ENCODE peak calls at places on chromosomes 6 and 20, in four cellular contexts. S, T, E and C are unnamed samples.

GRCh38 chr6:33061987-33062386 is 11.5 kb downstream of the HLA-DPA1 start:
- DNase-seq in S (peak; percentile 4), T (no peak), E (no peak), C (no peak)

GRCh38 chr20:62122659-62123449 is 579 bp downstream of the LSM14B start:
- DNase-seq in S (peak; percentile 80), T (peak; percentile 35), E (no peak), C (peak; percentile 72)

GRCh38 chr20:48012401-48012974 is 227.2 kb upstream of the SULF2 start:
- DNase-seq in S (peak; percentile 20), T (peak; percentile 89), E (no peak), C (no peak)

GRCh38 chr6:34334796-34335416 is 57.6 kb downstream of the NUDT3 start:
- DNase-seq in S (no peak), T (no peak), E (no peak), C (peak; percentile 9)

GRCh38 chr20:61752576-61752975 is 313.1 kb downstream of the TAF4 start:
- DNase-seq in S (no peak), T (no peak), E (no peak), C (no peak)

GRCh38 chr6:54135665-54136370 is 24.6 kb downstream of the MLIP start:
- DNase-seq in S (no peak), T (peak; percentile 6), E (no peak), C (peak; percentile 24)

GRCh38 chr6:119608994-119609393 is 259.4 kb upstream of the MAN1A1 start:
- DNase-seq in S (no peak), T (no peak), E (no peak), C (no peak)

GRCh38 chr6:118500130-118501015 is 47.7 kb upstream of the PLN start:
- DNase-seq in S (peak; percentile 44), T (no peak), E (no peak), C (no peak)

GRCh38 chr6:151806757-151807512 is 547 bp upstream of the ESR1 start:
- DNase-seq in S (no peak), T (no peak), E (no peak), C (no peak)

GRCh38 chr20:48841861-48842529 is 14.2 kb upstream of the PREX1 start:
- DNase-seq in S (no peak), T (peak; percentile 59), E (no peak), C (no peak)

GRCh38 chr20:50720582-50720981 is 10.8 kb upstream of the PARD6B start:
- DNase-seq in S (no peak), T (no peak), E (no peak), C (no peak)

GRCh38 chr6:2480267-2480966 is 235.0 kb upstream of the GMDS start:
- DNase-seq in S (no peak), T (no peak), E (no peak), C (no peak)

GRCh38 chr6:165974817-165975216 is 192.8 kb downstream of the TBXT start:
- DNase-seq in S (no peak), T (no peak), E (no peak), C (no peak)

GRCh38 chr6:105849741-105850140 is 236.4 kb upstream of the PRDM1 start:
- DNase-seq in S (no peak), T (no peak), E (no peak), C (no peak)

GRCh38 chr6:106547961-106548453 is 81.3 kb downstream of the RTN4IP1 start:
- DNase-seq in S (peak; percentile 71), T (peak; percentile 94), E (no peak), C (peak; percentile 35)

GRCh38 chr6:41939091-41939847 is 2.3 kb downstream of the CCND3 start:
- DNase-seq in S (no peak), T (no peak), E (no peak), C (peak; percentile 32)

GRCh38 chr20:44008806-44009678 is 94.4 kb downstream of the TOX2 start:
- DNase-seq in S (no peak), T (peak; percentile 28), E (no peak), C (no peak)

GRCh38 chr6:25698631-25699030 is 46.6 kb downstream of the SCGN start:
- DNase-seq in S (peak; percentile 20), T (no peak), E (no peak), C (no peak)

GRCh38 chr6:9540126-9540525 is 874.7 kb downstream of the TFAP2A start:
- DNase-seq in S (no peak), T (no peak), E (no peak), C (no peak)

GRCh38 chr20:21719592-21720214 is 14.2 kb downstream of the PAX1 start:
- DNase-seq in S (peak; percentile 73), T (peak; percentile 33), E (no peak), C (peak; percentile 85)

GRCh38 chr6:43456737-43457126 is 1.4 kb upstream of the DLK2 start:
- DNase-seq in S (peak; percentile 2), T (no peak), E (no peak), C (no peak)

GRCh38 chr20:58238490-58238889 is 10.0 kb upstream of the ANKRD60 start:
- DNase-seq in S (peak; percentile 46), T (no peak), E (no peak), C (no peak)

GRCh38 chr20:10573273-10573950 is 100.4 kb downstream of the JAG1 start:
- DNase-seq in S (no peak), T (no peak), E (no peak), C (no peak)

GRCh38 chr6:21984551-21984950 is 312.3 kb downstream of the PRL start:
- DNase-seq in S (no peak), T (no peak), E (no peak), C (no peak)

GRCh38 chr20:41293269-41294037 is 24.1 kb downstream of the ZHX3 start:
- DNase-seq in S (no peak), T (no peak), E (no peak), C (no peak)

GRCh38 chr6:17851001-17851719 is 136.3 kb downstream of the KIF13A start:
- DNase-seq in S (no peak), T (no peak), E (no peak), C (no peak)

GRCh38 chr20:51616060-51616459 is 73.5 kb upstream of the NFATC2 start:
- DNase-seq in S (no peak), T (no peak), E (no peak), C (no peak)